ENCODE peak calls at places on chromosomes 5 and 9, in four cellular contexts. Q, P, J and H are unnamed samples.

GRCh38 chr5:7776442-7776841 is 74.5 kb downstream of the CFAP90 start:
- DNase-seq in P (no peak), Q (no peak), J (no peak), H (no peak)

GRCh38 chr5:10607023-10607665 is 43.3 kb downstream of the ANKRD33B start:
- DNase-seq in P (peak; percentile 19), Q (no peak), J (no peak), H (peak; percentile 38)

GRCh38 chr5:141510160-141510559 is 21.3 kb downstream of the PCDHGC5 start:
- DNase-seq in Q (no peak), P (no peak), J (no peak), H (no peak)

GRCh38 chr9:137226338-137227056 is 805 bp upstream of the RNF224 start:
- DNase-seq in J (no peak), Q (no peak), P (no peak), H (no peak)

GRCh38 chr5:157594237-157594636 is 18.7 kb upstream of the ADAM19 start:
- DNase-seq in P (no peak), Q (no peak), J (no peak), H (no peak)

GRCh38 chr9:136244116-136244775 is 1.4 kb downstream of the QSOX2 start:
- DNase-seq in J (no peak), Q (no peak), P (no peak), H (no peak)

GRCh38 chr9:127130661-127131538 is 8.5 kb upstream of the ANGPTL2 start:
- DNase-seq in J (no peak), Q (no peak), P (no peak), H (peak; percentile 44)

GRCh38 chr5:122180863-122181519 is 51.6 kb downstream of the ZNF474 start:
- DNase-seq in Q (no peak), P (no peak), J (no peak), H (no peak)

GRCh38 chr5:96336351-96336985 is 96.6 kb downstream of the PCSK1 start:
- DNase-seq in Q (peak; percentile 82), P (peak; percentile 57), J (no peak), H (peak; percentile 79)

GRCh38 chr5:135204151-135204600 is 170.1 kb upstream of the PITX1 start:
- DNase-seq in Q (no peak), J (no peak), P (no peak), H (no peak)

GRCh38 chr9:126109575-126109974 is 217.1 kb upstream of the MVB12B start:
- DNase-seq in P (no peak), Q (no peak), J (no peak), H (no peak)

GRCh38 chr9:126113176-126113575 is 213.5 kb upstream of the MVB12B start:
- DNase-seq in Q (no peak), P (no peak), J (no peak), H (no peak)

GRCh38 chr9:126112135-126112720 is 214.4 kb upstream of the MVB12B start:
- DNase-seq in P (no peak), J (no peak), Q (no peak), H (peak; percentile 36)

GRCh38 chr9:126113756-126114408 is 212.7 kb upstream of the MVB12B start:
- DNase-seq in Q (no peak), J (no peak), P (no peak), H (no peak)

GRCh38 chr9:126111556-126111955 is 215.1 kb upstream of the MVB12B start:
- DNase-seq in Q (no peak), J (no peak), P (no peak), H (no peak)
- TF ChIP-seq CTCF in Q (no peak), J (no peak), P (no peak), H (no peak)

GRCh38 chr9:93637886-93638285 is 61.5 kb downstream of the PHF2 start:
- DNase-seq in P (no peak), J (no peak), Q (no peak), H (no peak)
- TF ChIP-seq CTCF in P (no peak), J (no peak), Q (no peak), H (no peak)

DNA sequence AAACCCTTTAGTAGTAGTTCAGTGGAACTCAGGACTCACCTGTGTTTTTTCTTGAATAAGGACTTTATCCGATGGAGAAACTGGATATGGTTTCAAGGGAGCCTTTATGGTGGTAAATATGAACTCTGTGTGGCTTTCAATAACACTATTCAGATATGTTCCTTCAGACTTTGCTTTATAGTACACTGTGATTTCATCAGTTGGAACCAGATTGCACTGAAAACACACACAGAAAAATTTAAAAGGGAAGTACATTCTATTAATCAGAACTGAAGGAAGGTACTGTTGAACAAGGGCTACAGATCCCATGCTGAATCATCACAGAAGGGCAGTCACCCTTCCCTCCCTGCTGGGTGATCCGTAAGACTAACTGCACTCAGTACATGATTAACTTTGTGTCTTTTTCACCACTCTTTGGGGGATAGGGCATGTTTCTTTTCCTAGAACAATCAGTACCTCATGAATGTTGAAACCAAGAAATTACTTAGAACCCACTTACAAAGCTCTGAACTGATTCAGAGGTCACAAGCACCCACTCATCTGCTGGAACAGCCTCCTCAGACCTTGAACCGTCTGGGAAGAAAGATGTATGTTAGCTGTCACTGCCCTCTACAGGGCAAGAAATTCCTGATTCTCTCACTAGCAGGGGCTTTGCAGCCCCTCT is 51.2 kb downstream of the IARS1 start:
- DNase-seq in Q (no peak), P (peak; percentile 10), J (no peak), H (no peak)
- TF ChIP-seq CTCF in Q (no peak), P (peak; percentile 64), J (peak; percentile 7), H (no peak)

DNA sequence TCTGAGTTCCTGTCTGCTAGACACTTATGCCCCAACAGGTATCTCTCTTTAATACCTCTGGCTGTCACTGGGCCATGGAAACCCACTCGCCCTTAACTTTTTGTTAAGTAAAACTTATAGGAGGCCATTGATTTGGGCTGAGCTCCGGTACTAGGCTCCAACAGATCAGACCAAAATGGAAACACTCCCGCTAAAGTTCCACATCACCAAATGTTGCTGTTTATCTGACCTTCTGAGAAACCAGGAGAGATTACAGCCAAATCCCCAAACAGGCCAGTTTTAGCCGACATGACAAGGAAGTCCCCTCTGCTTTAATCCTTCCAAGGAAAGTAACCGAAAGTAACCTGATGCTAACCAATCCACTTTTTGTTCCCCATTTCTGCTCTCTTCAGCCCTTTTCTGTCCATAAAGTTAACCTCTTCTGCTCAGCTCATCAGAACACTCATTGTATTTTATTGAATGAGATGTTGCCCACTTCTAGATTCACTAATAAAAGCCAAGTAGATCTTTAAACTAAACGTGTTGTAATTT is 115.2 kb upstream of the LHFPL2 start:
- DNase-seq in J (no peak), P (no peak), Q (no peak), H (no peak)
- TF ChIP-seq CTCF in J (no peak), P (no peak), Q (no peak), H (no peak)

DNA sequence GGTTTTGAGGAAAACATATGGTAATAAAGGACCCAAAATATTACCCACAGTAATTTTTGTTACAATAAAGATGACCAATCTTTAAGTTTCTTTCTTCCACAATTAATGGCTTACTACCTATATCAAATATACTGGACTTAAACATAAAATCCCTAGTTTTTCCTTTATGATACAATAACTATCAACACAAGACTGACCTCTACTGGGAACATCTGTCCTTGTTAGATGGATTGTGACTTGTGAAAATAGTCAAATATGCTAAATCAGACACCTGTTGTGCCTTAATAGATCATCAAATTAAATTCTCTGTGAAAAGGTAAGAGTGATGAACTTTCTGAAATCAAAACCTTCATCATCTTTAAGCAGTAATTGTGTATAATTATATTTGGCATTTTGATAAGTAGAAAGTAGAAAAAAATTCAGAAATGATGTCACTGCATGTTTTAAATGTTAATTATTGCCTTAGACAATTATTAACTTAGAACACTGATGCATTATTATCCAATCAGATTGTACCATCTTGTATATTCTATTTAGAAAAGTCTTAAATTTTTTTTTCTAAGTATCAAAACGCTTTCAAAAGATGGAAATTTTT is 113.6 kb downstream of the DEPDC1B start:
- DNase-seq in J (no peak), Q (no peak), P (no peak), H (no peak)
- TF ChIP-seq CTCF in J (peak; percentile 35), Q (no peak), P (peak; percentile 66), H (peak; percentile 52)

DNA sequence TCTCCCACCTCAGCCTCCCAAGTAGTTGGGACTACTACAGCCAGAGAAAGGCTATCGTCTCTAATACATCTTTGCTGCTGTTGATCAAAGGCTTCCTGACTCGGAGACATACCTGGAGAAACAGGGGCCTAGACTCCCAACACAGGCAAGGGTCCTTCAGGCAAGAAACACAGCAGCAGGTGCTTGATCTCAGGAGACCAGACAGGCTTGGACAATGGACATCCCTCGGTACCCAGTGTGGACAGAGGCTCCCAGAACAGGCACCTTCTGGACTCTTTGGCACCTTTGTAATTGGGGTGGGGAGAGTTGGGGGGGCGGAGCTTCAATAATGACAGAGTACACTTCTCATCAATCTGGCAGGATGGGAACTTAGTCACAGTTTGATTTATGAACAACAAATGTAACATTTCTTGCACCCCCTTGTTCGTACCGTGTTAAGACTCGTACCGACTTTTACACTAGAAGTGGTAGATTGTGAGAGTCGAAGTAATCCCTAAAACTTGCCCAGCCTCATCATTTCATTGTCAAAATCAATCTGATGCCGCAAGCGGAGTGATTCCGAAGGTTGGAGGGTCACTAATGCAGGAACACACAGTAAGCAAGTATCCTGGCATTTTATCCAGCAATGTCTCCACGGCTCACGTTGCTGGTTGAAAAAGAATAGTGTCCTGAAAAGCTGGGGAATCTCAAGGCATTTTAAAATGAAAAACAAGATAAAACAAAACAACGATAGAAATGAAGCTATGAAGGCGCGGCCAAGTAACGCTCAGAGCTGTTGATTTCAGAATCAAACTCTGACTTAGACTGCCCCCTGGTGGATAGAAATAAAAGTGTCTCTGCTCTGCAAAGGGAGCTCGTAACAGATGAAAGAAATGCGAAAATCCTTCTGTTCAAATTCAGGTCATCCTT is 46.4 kb upstream of the STK32A start:
- DNase-seq in Q (peak; percentile 61), P (peak; percentile 59), J (peak; percentile 23), H (peak; percentile 18)
- TF ChIP-seq CTCF in Q (peak; percentile 94), P (peak; percentile 93), J (peak; percentile 86), H (peak; percentile 89)